ENCODE peak calls at places on chromosomes 5 and 9, in seven cellular contexts. X, T, V, J, B, G and A are unnamed samples.

GRCh38 chr5:141172381-141173204 is at the start of gene PCDHB7:
- DNase-seq in G (no peak), J (no peak), B (peak), X (no peak), V (peak), T (no peak), A (no peak)

GRCh38 chr9:115415450-115415849 is 297.5 kb upstream of the TNC start:
- DNase-seq in T (no peak), X (no peak), G (no peak), J (no peak), V (no peak), B (no peak), A (no peak)

GRCh38 chr5:45179686-45180085 is 370.9 kb downstream of the MRPS30 start:
- DNase-seq in B (no peak), X (no peak), J (no peak), T (no peak), V (no peak), G (no peak), A (no peak)

GRCh38 chr9:130260816-130261765 is 4.5 kb upstream of the HMCN2 start:
- DNase-seq in X (no peak), B (no peak), T (no peak), G (no peak), J (no peak), V (no peak), A (no peak)

GRCh38 chr5:34691326-34691725 is 35.2 kb downstream of the RAI14 start:
- DNase-seq in J (no peak), B (peak), G (no peak), T (no peak), X (no peak), V (no peak), A (no peak)

GRCh38 chr5:171470420-171470819 is 51.0 kb downstream of the FGF18 start:
- DNase-seq in B (no peak), G (no peak), T (no peak), J (no peak), V (no peak), X (no peak), A (no peak)

GRCh38 chr9:85741112-85741874 is 461 bp downstream of the AGTPBP1 start:
- DNase-seq in J (no peak), X (peak), B (peak), T (no peak), V (no peak), G (peak), A (peak)

GRCh38 chr9:35529156-35529823 is 39.4 kb downstream of the RUSC2 start:
- DNase-seq in B (no peak), T (no peak), X (no peak), G (no peak), J (no peak), V (no peak), A (no peak)

GRCh38 chr9:125601986-125602385 is 105.0 kb downstream of the MAPKAP1 start:
- DNase-seq in X (no peak), B (no peak), J (no peak), G (no peak), V (no peak), T (no peak), A (no peak)

GRCh38 chr9:98569070-98569469 is 139.7 kb downstream of the GABBR2 start:
- DNase-seq in J (no peak), V (no peak), T (no peak), B (no peak), X (no peak), G (no peak), A (no peak)

GRCh38 chr9:134168731-134169130 is 4.4 kb upstream of the RNU6ATAC start:
- DNase-seq in T (no peak), V (no peak), X (no peak), J (no peak), G (no peak), B (no peak), A (no peak)

GRCh38 chr5:158801286-158801685 is 298.4 kb downstream of the EBF1 start:
- DNase-seq in B (no peak), V (no peak), G (no peak), T (no peak), X (no peak), J (no peak), A (no peak)

GRCh38 chr5:34905564-34905963 is 9.7 kb downstream of the RAD1 start:
- DNase-seq in B (peak), J (no peak), V (no peak), T (no peak), X (no peak), G (no peak), A (no peak)

GRCh38 chr9:87267251-87267679 is 230.4 kb upstream of the DAPK1 start:
- DNase-seq in X (no peak), V (no peak), T (no peak), B (no peak), G (no peak), J (no peak), A (no peak)

GRCh38 chr5:34716986-34717385 is 60.9 kb downstream of the RAI14 start:
- DNase-seq in T (no peak), X (no peak), J (no peak), G (no peak), B (peak), V (no peak), A (no peak)

GRCh38 chr5:128216860-128217531 is 133.4 kb downstream of the SLC12A2 start:
- DNase-seq in V (no peak), J (no peak), B (peak), T (peak), G (no peak), X (no peak), A (no peak)

GRCh38 chr5:147507480-147508126 is 2.3 kb downstream of the DPYSL3 start:
- DNase-seq in G (no peak), X (no peak), V (peak), J (no peak), T (no peak), B (peak), A (no peak)